ENCODE peak calls at places on chromosome 9, in six cellular contexts. I is adrenal gland, F is cardiac fibroblast, N is mammary epithelial cell, E is tibial artery, S is upper lobe of right lung. B is an unnamed sample.
A peak's percentile ranks its signal among the peaks of the same experiment; 100 is the strongest.

GRCh38 chr9:109817146-109817845 is 37.3 kb downstream of the PALM2AKAP2 start:
- DNase-seq in S (no peak), F (peak; percentile 88), N (peak; percentile 69), I (no peak), E (no peak), B (no peak)

GRCh38 chr9:82488702-82489578 is 500.4 kb downstream of the SPATA31D1 start:
- DNase-seq in E (no peak), S (no peak), N (peak; percentile 81), I (no peak), F (peak; percentile 83), B (no peak)

GRCh38 chr9:77997611-77998349 is 33.8 kb downstream of the GNAQ start:
- DNase-seq in N (no peak), F (no peak), E (no peak), S (peak; percentile 64), I (peak; percentile 73), B (no peak)

GRCh38 chr9:110141118-110141797 is 66.7 kb downstream of the C9orf152 start:
- DNase-seq in E (peak; percentile 82), F (peak; percentile 97), S (no peak), N (peak; percentile 94), I (peak; percentile 47), B (peak; percentile 71)

GRCh38 chr9:135662758-135663450 is at the start of gene LCN9:
- DNase-seq in E (peak; percentile 56), S (no peak), I (no peak), N (no peak), F (peak; percentile 9), B (no peak)

GRCh38 chr9:92155221-92155620 is 40.0 kb upstream of the SPTLC1 start:
- DNase-seq in E (no peak), N (no peak), S (no peak), F (no peak), I (no peak), B (no peak)

GRCh38 chr9:69324549-69325401 is at the start of gene ENTREP1:
- DNase-seq in E (peak; percentile 77), N (peak; percentile 75), F (peak; percentile 34), S (peak; percentile 92), I (peak; percentile 85), B (no peak)

GRCh38 chr9:27861887-27862286 is 288.6 kb upstream of the C9orf72 start:
- DNase-seq in E (no peak), F (no peak), S (no peak), N (peak; percentile 17), I (no peak), B (no peak)

GRCh38 chr9:100098241-100098886 is 436 bp downstream of the ERP44 start:
- DNase-seq in E (peak; percentile 71), F (peak; percentile 59), I (peak; percentile 65), S (peak; percentile 79), N (peak; percentile 91), B (no peak)

GRCh38 chr9:78074385-78075291 is 43.0 kb upstream of the GNAQ start:
- DNase-seq in E (no peak), N (no peak), S (no peak), I (no peak), F (peak; percentile 44), B (no peak)

GRCh38 chr9:80699551-80699998 is 989.8 kb downstream of the TLE1 start:
- DNase-seq in I (no peak), N (peak; percentile 99), S (no peak), E (no peak), F (peak; percentile 88), B (no peak)

GRCh38 chr9:99192786-99193465 is 28.8 kb downstream of the ALG2 start:
- DNase-seq in I (no peak), E (no peak), N (no peak), S (no peak), F (peak; percentile 37), B (no peak)

GRCh38 chr9:123742009-123742767 is 187.7 kb downstream of the DENND1A start:
- DNase-seq in I (peak; percentile 29), S (no peak), E (peak; percentile 65), F (peak; percentile 45), N (no peak), B (no peak)

GRCh38 chr9:83362341-83362995 is 175.7 kb downstream of the FRMD3 start:
- DNase-seq in F (no peak), N (no peak), I (no peak), E (no peak), S (no peak), B (no peak)

GRCh38 chr9:87678650-87679355 is 47.1 kb upstream of the CTSL start:
- DNase-seq in F (peak; percentile 84), E (peak; percentile 70), I (peak; percentile 67), S (no peak), N (peak; percentile 36), B (no peak)

GRCh38 chr9:86434039-86434726 is 80.0 kb upstream of the TUT7 start:
- DNase-seq in F (peak; percentile 77), S (no peak), E (peak; percentile 64), N (peak; percentile 35), I (no peak), B (no peak)
- H3K4me3 ChIP-seq in F (peak overlapping the region; percentile 16), S (no peak overlapping the region), E (no peak overlapping the region), N (no peak overlapping the region), I (no peak overlapping the region), B (no peak overlapping the region)

GRCh38 chr9:114552716-114553115 is 34.9 kb upstream of the ATP6V1G1 start:
- DNase-seq in N (peak; percentile 32), I (no peak), S (no peak), F (no peak), E (no peak), B (no peak)
- H3K4me3 ChIP-seq in N (no peak overlapping the region), I (no peak overlapping the region), S (no peak overlapping the region), F (no peak overlapping the region), E (no peak overlapping the region), B (no peak overlapping the region)

GRCh38 chr9:106737516-106737915 is 125.5 kb upstream of the ZNF462 start:
- DNase-seq in S (no peak), F (no peak), N (no peak), I (no peak), E (no peak), B (no peak)

GRCh38 chr9:106733828-106734227 is 129.1 kb upstream of the ZNF462 start:
- DNase-seq in S (no peak), I (no peak), N (no peak), F (no peak), E (no peak), B (no peak)

GRCh38 chr9:106738109-106738508 is 124.9 kb upstream of the ZNF462 start:
- DNase-seq in I (no peak), E (no peak), F (no peak), N (no peak), S (no peak), B (no peak)
- H3K4me3 ChIP-seq in I (no peak overlapping the region), E (no peak overlapping the region), F (no peak overlapping the region), N (no peak overlapping the region), S (no peak overlapping the region), B (no peak overlapping the region)

DNA sequence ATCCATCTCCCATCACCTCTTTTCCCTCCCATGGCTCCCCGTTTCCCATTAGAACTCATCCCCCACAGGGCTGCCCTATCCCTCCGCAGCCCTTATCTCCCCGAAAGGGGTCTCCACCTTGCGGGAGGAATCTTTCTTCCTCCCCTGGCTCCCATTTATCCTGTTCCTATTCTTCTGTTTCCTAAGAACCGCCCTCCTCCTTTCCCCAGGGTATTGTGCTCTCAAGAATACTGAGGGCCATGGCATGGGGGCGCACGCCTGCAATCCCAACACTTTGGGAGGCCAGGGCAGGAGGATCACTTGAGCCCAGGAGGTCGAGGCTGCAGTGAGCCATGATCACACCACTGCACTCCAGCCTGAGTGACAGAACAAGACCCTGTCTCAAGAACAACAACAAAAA is 665 bp downstream of the CD72 start:
- DNase-seq in F (no peak), N (no peak), E (no peak), S (no peak), I (no peak), B (no peak)
- H3K4me3 ChIP-seq in F (no peak overlapping the region), N (no peak overlapping the region), E (peak overlapping the region; percentile 32), S (peak overlapping the region; percentile 52), I (no peak overlapping the region), B (peak overlapping the region; percentile 70)

GRCh38 chr9:125634040-125634717 is 72.8 kb downstream of the MAPKAP1 start:
- DNase-seq in F (peak; percentile 59), S (no peak), E (no peak), I (no peak), N (peak; percentile 55), B (no peak)
- H3K4me3 ChIP-seq in F (no peak overlapping the region), S (no peak overlapping the region), E (no peak overlapping the region), I (no peak overlapping the region), N (no peak overlapping the region), B (no peak overlapping the region)

DNA sequence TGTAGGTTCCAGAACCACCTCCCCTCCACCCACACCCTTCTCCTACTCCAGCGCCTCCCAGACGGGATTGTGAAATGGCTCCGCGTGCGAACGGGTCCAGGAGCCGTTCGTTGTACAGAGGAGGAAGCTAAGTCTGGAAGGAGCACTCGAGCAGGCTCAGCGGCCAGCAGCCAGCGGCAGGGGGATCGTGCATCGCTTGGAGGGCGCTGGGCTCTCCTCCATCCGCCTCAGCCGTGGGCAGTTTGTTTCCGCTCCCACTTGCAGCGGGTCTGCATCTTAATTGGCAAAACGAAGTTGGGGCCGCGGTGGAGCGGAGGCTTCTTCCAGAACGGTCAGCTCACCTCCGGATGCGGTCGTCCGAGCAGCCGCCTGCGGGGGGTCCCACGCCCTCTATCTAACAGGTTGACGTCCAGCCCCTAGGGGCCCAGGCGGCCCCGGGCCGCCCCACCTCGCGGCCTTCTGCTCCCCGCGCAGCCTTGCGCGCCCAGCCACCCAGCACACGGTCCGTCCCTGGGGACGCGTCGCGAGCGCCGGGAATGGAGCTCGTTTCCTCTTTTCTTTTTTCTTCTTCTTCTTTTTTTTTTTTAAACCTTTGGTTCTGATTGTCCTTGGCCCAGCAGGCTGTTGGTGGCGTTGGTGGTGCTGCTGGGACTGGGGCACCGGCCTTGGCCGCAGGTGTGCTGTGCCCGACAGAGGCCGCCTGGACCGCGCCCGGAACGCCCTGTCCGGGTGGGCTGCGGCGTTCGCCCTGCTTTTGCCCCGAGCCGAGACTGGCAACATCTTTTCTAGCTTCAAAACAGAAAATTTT is 3.9 kb upstream of the BARX1 start:
- DNase-seq in F (peak; percentile 37), I (no peak), S (peak; percentile 79), N (no peak), E (no peak), B (no peak)
- H3K4me3 ChIP-seq in F (no peak overlapping the region), I (no peak overlapping the region), S (peak overlapping the region; percentile 19), N (peak overlapping the region; percentile 9), E (no peak overlapping the region), B (peak overlapping the region; percentile 60)

GRCh38 chr9:9874270-9874669 is 738.5 kb downstream of the PTPRD start:
- DNase-seq in E (no peak), N (no peak), F (no peak), S (no peak), I (no peak), B (no peak)
- H3K4me3 ChIP-seq in E (no peak overlapping the region), N (no peak overlapping the region), F (no peak overlapping the region), S (no peak overlapping the region), I (no peak overlapping the region), B (no peak overlapping the region)

GRCh38 chr9:107486674-107487520 is 2.7 kb downstream of the KLF4 start:
- DNase-seq in F (no peak), E (peak; percentile 79), N (no peak), S (no peak), I (peak; percentile 32), B (no peak)

GRCh38 chr9:107489144-107489673 is 360 bp downstream of the KLF4 start:
- DNase-seq in I (no peak), N (no peak), F (peak; percentile 39), S (no peak), E (no peak), B (no peak)

GRCh38 chr9:107489687-107490605 is at the start of gene KLF4:
- DNase-seq in I (peak; percentile 96), N (peak; percentile 91), E (peak; percentile 96), S (peak; percentile 94), F (peak; percentile 96), B (peak; percentile 80)

GRCh38 chr9:107488400-107489143 is 997 bp downstream of the KLF4 start:
- DNase-seq in F (peak; percentile 72), N (peak; percentile 70), I (peak; percentile 82), S (peak; percentile 91), E (peak; percentile 95), B (peak; percentile 30)

GRCh38 chr9:107487521-107488399 is 1.8 kb downstream of the KLF4 start:
- DNase-seq in E (peak; percentile 88), N (no peak), I (peak; percentile 37), F (peak; percentile 49), S (peak; percentile 82), B (no peak)
- H3K4me3 ChIP-seq in E (peak overlapping the region; percentile 79), N (peak overlapping the region; percentile 97), I (no peak overlapping the region), F (peak overlapping the region; percentile 94), S (peak overlapping the region; percentile 77), B (peak overlapping the region; percentile 96)

B was measured in thoracic aorta.